ENCODE peak calls at places on chromosome 1, in eight cellular contexts. I, Q, J, A, D, R, V and Y are unnamed samples.

GRCh38 chr1:156245451-156246232 is 2.2 kb downstream of the PAQR6 start:
- DNase-seq in V (no peak), D (no peak), A (no peak), Q (no peak), I (no peak), J (peak), R (peak), Y (no peak)

GRCh38 chr1:57079454-57080157 is 113.8 kb upstream of the C8B start:
- DNase-seq in Q (no peak), V (no peak), I (no peak), J (no peak), A (peak), D (peak), R (no peak), Y (no peak)

GRCh38 chr1:203888807-203889251 is 27.4 kb downstream of the SNRPE start:
- DNase-seq in D (peak), Q (no peak), I (no peak), R (no peak), V (peak), J (no peak), A (no peak), Y (no peak)

GRCh38 chr1:112515311-112516009 is 6.7 kb downstream of the WNT2B start:
- DNase-seq in Q (no peak), V (peak), D (peak), A (no peak), I (no peak), J (no peak), R (peak), Y (no peak)

GRCh38 chr1:234559152-234559916 is 50.6 kb downstream of the IRF2BP2 start:
- DNase-seq in A (no peak), Q (no peak), J (no peak), R (no peak), V (no peak), I (no peak), D (no peak), Y (no peak)

GRCh38 chr1:234537236-234537635 is 58.3 kb upstream of the TARBP1 start:
- DNase-seq in A (no peak), D (no peak), V (no peak), Q (no peak), I (no peak), R (no peak), J (no peak), Y (no peak)

GRCh38 chr1:244112646-244113045 is 61.6 kb downstream of the ZBTB18 start:
- DNase-seq in A (no peak), I (no peak), Q (no peak), R (no peak), V (peak), J (no peak), D (peak), Y (no peak)

GRCh38 chr1:98672184-98672583 is 10.7 kb downstream of the SNX7 start:
- DNase-seq in V (peak), I (no peak), A (no peak), Q (no peak), J (no peak), R (peak), D (no peak), Y (no peak)

GRCh38 chr1:20078166-20078565 is 8.2 kb downstream of the PLA2G5 start:
- DNase-seq in A (no peak), I (no peak), V (no peak), Q (no peak), J (no peak), R (no peak), D (no peak), Y (no peak)

GRCh38 chr1:68375919-68376318 is 73.8 kb downstream of the RPE65 start:
- DNase-seq in V (no peak), J (no peak), R (peak), I (no peak), Q (no peak), A (no peak), D (no peak), Y (no peak)

GRCh38 chr1:226736908-226737818 is 1.9 kb downstream of the ITPKB start:
- DNase-seq in D (peak), Q (peak), J (peak), V (peak), I (peak), A (no peak), R (peak), Y (no peak)

GRCh38 chr1:7664147-7664892 is 106.8 kb upstream of the VAMP3 start:
- DNase-seq in A (no peak), D (no peak), J (no peak), V (no peak), R (no peak), I (no peak), Q (no peak), Y (no peak)

GRCh38 chr1:207404849-207405525 is 49.1 kb upstream of the CR2 start:
- DNase-seq in V (peak), A (peak), R (no peak), I (no peak), Q (no peak), D (peak), J (no peak), Y (peak)

GRCh38 chr1:212774584-212774983 is 17.0 kb downstream of the NSL1 start:
- DNase-seq in Q (no peak), R (no peak), J (no peak), V (peak), D (peak), I (no peak), A (peak), Y (no peak)

GRCh38 chr1:54681396-54681795 is 34.3 kb upstream of the TTC4 start:
- DNase-seq in D (no peak), R (no peak), V (peak), A (no peak), Q (no peak), J (no peak), I (no peak), Y (no peak)

GRCh38 chr1:29120955-29121485 is 2.7 kb downstream of the TMEM200B start:
- DNase-seq in D (no peak), I (peak), J (peak), V (peak), Q (no peak), A (no peak), R (no peak), Y (no peak)

GRCh38 chr1:224492632-224493031 is 58.0 kb upstream of the WDR26 start:
- DNase-seq in A (no peak), R (no peak), I (no peak), V (no peak), J (no peak), D (no peak), Q (no peak), Y (no peak)

GRCh38 chr1:232553050-232553754 is 76.7 kb downstream of the SIPA1L2 start:
- DNase-seq in A (no peak), D (no peak), R (peak), I (peak), V (peak), Q (no peak), J (peak), Y (peak)

GRCh38 chr1:40258445-40258769 is 371 bp downstream of the ZMPSTE24 start:
- DNase-seq in J (no peak), R (no peak), D (no peak), A (peak), Q (peak), V (peak), I (no peak), Y (no peak)

GRCh38 chr1:76474922-76475321 is 392.4 kb upstream of the ST6GALNAC5 start:
- DNase-seq in Q (no peak), V (no peak), D (no peak), J (no peak), I (no peak), A (no peak), R (no peak), Y (no peak)

GRCh38 chr1:212981025-212981495 is 30.7 kb downstream of the VASH2 start:
- DNase-seq in Q (no peak), D (no peak), I (peak), R (no peak), V (peak), J (peak), A (no peak), Y (peak)

GRCh38 chr1:2449636-2450454 is 26.2 kb upstream of the PLCH2 start:
- DNase-seq in R (peak), D (peak), I (no peak), V (no peak), Q (no peak), J (no peak), A (no peak), Y (no peak)

DNA sequence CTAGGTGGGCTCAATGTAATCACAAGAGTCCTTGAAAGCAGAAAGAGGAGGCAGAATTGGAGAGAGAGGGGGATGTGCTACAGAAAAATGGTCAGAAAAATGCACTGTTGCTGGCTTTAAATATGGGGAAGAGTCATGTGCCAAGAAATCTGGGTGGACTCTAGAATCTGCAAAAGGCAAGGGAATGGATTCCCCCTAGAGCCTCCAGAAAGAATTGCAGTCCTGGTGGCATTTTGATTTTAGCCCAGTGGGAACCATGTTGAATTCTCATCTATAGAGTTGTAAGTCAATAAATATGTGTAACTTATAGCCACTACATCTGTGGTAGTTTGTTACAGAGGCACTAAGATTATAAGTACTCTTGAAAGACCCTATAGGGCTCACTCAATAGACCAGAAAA is 210.3 kb downstream of the ASTN1 start:
- DNase-seq in I (no peak), D (no peak), R (no peak), J (no peak), Q (no peak), V (peak), A (peak), Y (no peak)
- TF ChIP-seq CTCF in I (no peak), D (peak), R (peak), J (no peak), Q (no peak), V (peak), A (peak), Y (no peak)

GRCh38 chr1:200887772-200888348 is 6.8 kb upstream of the INAVA start:
- DNase-seq in I (no peak), D (no peak), J (no peak), R (no peak), Q (no peak), V (no peak), A (no peak), Y (no peak)

GRCh38 chr1:200889571-200889970 is 5.1 kb upstream of the INAVA start:
- DNase-seq in I (no peak), A (no peak), Q (no peak), R (no peak), V (no peak), D (peak), J (no peak), Y (no peak)

GRCh38 chr1:200890027-200890426 is 4.7 kb upstream of the INAVA start:
- DNase-seq in D (no peak), Q (no peak), V (no peak), A (no peak), J (no peak), R (no peak), I (no peak), Y (no peak)

GRCh38 chr1:200887036-200887435 is 7.7 kb upstream of the INAVA start:
- DNase-seq in R (no peak), D (no peak), I (no peak), J (no peak), V (no peak), A (no peak), Q (no peak), Y (no peak)

DNA sequence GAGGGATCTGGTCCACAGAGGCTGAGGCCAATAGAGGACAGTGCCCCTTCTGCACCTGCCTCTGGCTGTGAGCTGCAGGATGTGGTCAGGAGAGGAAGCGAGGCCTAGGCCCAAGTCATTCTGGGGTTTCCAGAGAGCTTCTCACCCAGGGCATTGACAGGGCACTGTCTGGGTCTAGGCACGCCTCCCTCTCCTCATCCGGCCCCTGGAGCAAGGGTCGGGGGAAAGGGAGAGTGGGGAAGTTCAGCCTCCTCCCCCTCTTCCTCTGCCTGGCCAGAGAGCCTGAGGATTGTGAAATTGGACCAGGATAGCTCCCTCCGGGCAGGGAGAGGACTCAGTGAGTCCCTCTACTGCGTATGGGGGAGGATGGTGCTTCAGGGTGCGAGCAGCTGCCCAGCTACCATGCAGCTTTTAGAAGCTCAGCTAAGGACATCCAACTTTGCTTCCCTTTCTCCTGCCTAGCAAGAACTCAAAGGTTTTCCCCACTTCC is 6.3 kb upstream of the INAVA start:
- DNase-seq in R (no peak), V (peak), J (no peak), Q (no peak), D (peak), A (no peak), I (no peak), Y (no peak)
- H3K4me3 ChIP-seq in R (no peak), V (no peak), J (no peak), Q (no peak), D (no peak), A (no peak), I (no peak), Y (no peak)

DNA sequence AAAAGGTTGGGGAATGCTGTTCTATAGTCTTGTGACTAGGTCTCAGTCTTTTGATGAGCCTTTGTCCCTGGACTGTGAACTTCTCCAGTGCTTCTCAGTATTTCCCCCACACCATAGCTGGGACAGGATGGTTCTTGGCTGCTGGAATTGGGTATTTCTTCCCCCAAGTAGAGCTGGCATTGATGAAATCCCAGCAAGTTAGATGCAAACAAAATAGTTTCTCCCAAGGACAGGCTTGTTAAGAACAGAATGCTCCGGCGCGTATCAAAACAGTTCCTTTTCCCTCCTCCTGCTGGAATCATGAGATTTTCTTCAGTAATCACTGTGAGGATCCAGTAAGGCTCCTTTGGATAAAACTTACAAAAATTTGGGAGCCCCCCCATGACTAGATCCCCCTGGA is 162.6 kb downstream of the PIK3R3 start:
- DNase-seq in A (no peak), V (no peak), D (no peak), Q (no peak), J (no peak), I (no peak), R (no peak), Y (no peak)
- TF ChIP-seq CTCF in A (no peak), V (no peak), D (no peak), Q (no peak), J (no peak), I (no peak), R (no peak), Y (no peak)

GRCh38 chr1:21573971-21574458 is 64.8 kb downstream of the ALPL start:
- DNase-seq in J (peak), D (peak), V (peak), R (peak), Q (no peak), A (peak), I (peak), Y (peak)
- H3K4me3 ChIP-seq in J (no peak), D (no peak), V (no peak), R (no peak), Q (no peak), A (no peak), I (no peak), Y (no peak)

GRCh38 chr1:69406244-69406643 is 161.5 kb upstream of the LRRC7 start:
- DNase-seq in Q (no peak), R (no peak), A (no peak), I (no peak), D (no peak), V (no peak), J (no peak), Y (no peak)
- TF ChIP-seq CTCF in Q (no peak), R (no peak), A (no peak), I (no peak), D (no peak), V (no peak), J (no peak), Y (no peak)

GRCh38 chr1:239040523-239040922 is 345.8 kb upstream of the CHRM3 start:
- DNase-seq in Q (no peak), J (no peak), D (no peak), I (no peak), A (no peak), R (no peak), V (no peak), Y (no peak)

GRCh38 chr1:239044829-239045228 is 341.5 kb upstream of the CHRM3 start:
- DNase-seq in I (no peak), Q (no peak), A (no peak), J (no peak), D (no peak), R (no peak), V (no peak), Y (no peak)
- H3K4me3 ChIP-seq in I (no peak), Q (no peak), A (no peak), J (no peak), D (no peak), R (no peak), V (no peak), Y (no peak)